ENCODE peak calls at places on chromosomes 13 and 19, in six cellular contexts. P is hepatic stellate cell, E is COLO829, H is SHP77 treated with DMSO at 0.1 percent for 48 hours, L is non-pigmented ciliary epithelial cell, T is HS-5. M is an unnamed sample.

GRCh38 chr19:35346193-35347052 is 1.3 kb upstream of the FFAR1 start:
- DNase-seq in P (no peak), E (no peak), H (no peak), L (no peak), T (no peak), M (peak)

GRCh38 chr13:23510979-23511735 is 59.1 kb upstream of the TNFRSF19 start:
- DNase-seq in P (no peak), E (peak), H (no peak), L (peak), T (no peak), M (no peak)

GRCh38 chr19:12987190-12987589 is 8.1 kb upstream of the NFIX start:
- DNase-seq in P (no peak), E (no peak), H (no peak), L (no peak), T (no peak), M (no peak)

GRCh38 chr19:48393559-48394330 is at the start of gene GRIN2D:
- DNase-seq in P (peak), E (no peak), H (no peak), L (no peak), T (no peak), M (no peak)

GRCh38 chr19:48656840-48657474 is 11.0 kb upstream of the CA11 start:
- DNase-seq in P (peak), E (no peak), H (no peak), L (no peak), T (peak), M (no peak)

GRCh38 chr13:75202981-75203380 is 279.0 kb downstream of the TBC1D4 start:
- DNase-seq in P (no peak), E (no peak), H (no peak), L (no peak), T (no peak), M (no peak)

GRCh38 chr19:46551175-46551574 is 50.0 kb upstream of the CALM3 start:
- DNase-seq in P (no peak), E (no peak), H (no peak), L (no peak), T (no peak), M (no peak)

GRCh38 chr19:35874392-35874930 is 6.1 kb downstream of the APLP1 start:
- DNase-seq in P (no peak), E (no peak), H (no peak), L (no peak), T (no peak), M (no peak)

GRCh38 chr19:7069904-7070226 is 362 bp downstream of the ZNF557 start:
- DNase-seq in P (peak), E (no peak), H (no peak), L (no peak), T (no peak), M (no peak)

GRCh38 chr19:32287811-32288227 is 57.6 kb upstream of the ZNF507 start:
- DNase-seq in P (peak), E (peak), H (no peak), L (peak), T (no peak), M (no peak)

GRCh38 chr19:8477889-8478288 is 24.6 kb downstream of the PRAM1 start:
- DNase-seq in P (no peak), E (no peak), H (no peak), L (no peak), T (no peak), M (no peak)

GRCh38 chr19:53432088-53432661 is 391 bp downstream of the ZNF761 start:
- DNase-seq in P (peak), E (no peak), H (no peak), L (no peak), T (no peak), M (peak)

GRCh38 chr13:107906131-107906530 is 309.2 kb downstream of the LIG4 start:
- DNase-seq in P (no peak), E (no peak), H (peak), L (no peak), T (no peak), M (no peak)

GRCh38 chr13:99860736-99861135 is 110.8 kb downstream of the ZIC5 start:
- DNase-seq in P (no peak), E (no peak), H (no peak), L (no peak), T (no peak), M (no peak)

GRCh38 chr13:25406377-25406776 is 34.6 kb downstream of the ATP8A2 start:
- DNase-seq in P (no peak), E (no peak), H (no peak), L (no peak), T (no peak), M (no peak)

GRCh38 chr19:12346896-12347295 is 13.5 kb upstream of the ZNF563 start:
- DNase-seq in P (no peak), E (no peak), H (no peak), L (no peak), T (no peak), M (no peak)

GRCh38 chr13:98476106-98476505 is 100.8 kb downstream of the STK24 start:
- DNase-seq in P (no peak), E (peak), H (no peak), L (no peak), T (no peak), M (peak)

GRCh38 chr13:66074018-66074615 is 1156.0 kb downstream of the PCDH9 start:
- DNase-seq in P (no peak), E (no peak), H (no peak), L (no peak), T (no peak), M (no peak)

GRCh38 chr19:56015756-56016155 is 29.2 kb downstream of the NLRP5 start:
- DNase-seq in P (no peak), E (no peak), H (no peak), L (no peak), T (no peak), M (no peak)

GRCh38 chr19:5298502-5298901 is 42.1 kb downstream of the PTPRS start:
- DNase-seq in P (no peak), E (no peak), H (no peak), L (no peak), T (no peak), M (no peak)

GRCh38 chr19:2087621-2088100 is 8.5 kb downstream of the MOB3A start:
- DNase-seq in P (no peak), E (no peak), H (no peak), L (no peak), T (no peak), M (peak)

GRCh38 chr19:30054210-30054609 is 112.2 kb downstream of the URI1 start:
- DNase-seq in P (no peak), E (no peak), H (no peak), L (no peak), T (no peak), M (no peak)

GRCh38 chr19:43439183-43440063 is 24.7 kb downstream of the TEX101 start:
- DNase-seq in P (no peak), E (peak), H (no peak), L (no peak), T (no peak), M (no peak)

GRCh38 chr19:6239401-6239844 is 40.4 kb downstream of the MLLT1 start:
- DNase-seq in P (no peak), E (no peak), H (no peak), L (no peak), T (no peak), M (no peak)

GRCh38 chr19:13074378-13074777 is 28.3 kb downstream of the LYL1 start:
- DNase-seq in P (no peak), E (no peak), H (no peak), L (no peak), T (no peak), M (no peak)

GRCh38 chr13:34155931-34156607 is 338.1 kb downstream of the RFC3 start:
- DNase-seq in P (no peak), E (peak), H (peak), L (peak), T (no peak), M (no peak)

GRCh38 chr13:80040219-80040976 is 300.5 kb downstream of the SPRY2 start:
- DNase-seq in P (peak), E (peak), H (no peak), L (peak), T (peak), M (no peak)

GRCh38 chr19:28727133-28727834 is 485.7 kb downstream of the UQCRFS1 start:
- DNase-seq in P (no peak), E (no peak), H (no peak), L (no peak), T (no peak), M (peak)

GRCh38 chr13:95480131-95480545 is 72.4 kb upstream of the CLDN10 start:
- DNase-seq in P (no peak), E (no peak), H (no peak), L (no peak), T (no peak), M (peak)

GRCh38 chr19:4038057-4038456 is 28.6 kb downstream of the ZBTB7A start:
- DNase-seq in P (no peak), E (no peak), H (no peak), L (no peak), T (no peak), M (no peak)

GRCh38 chr13:92575782-92576181 is 650.8 kb upstream of the GPC6 start:
- DNase-seq in P (no peak), E (no peak), H (no peak), L (no peak), T (no peak), M (no peak)

GRCh38 chr19:38434549-38435051 is 1.1 kb downstream of the RYR1 start:
- DNase-seq in P (no peak), E (no peak), H (no peak), L (no peak), T (no peak), M (no peak)

GRCh38 chr19:49949735-49950589 is 11.0 kb downstream of the SIGLEC11 start:
- DNase-seq in P (no peak), E (no peak), H (no peak), L (no peak), T (no peak), M (no peak)

GRCh38 chr19:10533656-10534386 is 9.9 kb upstream of the ATG4D start:
- DNase-seq in P (peak), E (no peak), H (no peak), L (peak), T (no peak), M (no peak)

GRCh38 chr13:111020021-111020420 is 95.1 kb upstream of the ARHGEF7 start:
- DNase-seq in P (no peak), E (no peak), H (no peak), L (no peak), T (no peak), M (no peak)

GRCh38 chr19:3285647-3286176 is 61.3 kb downstream of the CELF5 start:
- DNase-seq in P (peak), E (no peak), H (no peak), L (no peak), T (no peak), M (peak)

GRCh38 chr19:4781851-4782250 is 9.7 kb upstream of the FEM1A start:
- DNase-seq in P (no peak), E (no peak), H (no peak), L (no peak), T (no peak), M (no peak)

M was measured in stimulated activated naive CD8-positive, alpha-beta T cell treated with anti-CD3 and anti-CD28 coated beads, Interleukin-15, amount 100 ng/mL, for 72 hours.